ENCODE peak calls at places on chromosomes 13 and 19, in eight cellular contexts. O is ELF-1, J is ascending aorta, W is nephron progenitor cell, T is NCI-H1694, P is cardiac septum, C is GDM1, Z is fibroblast of the conjunctiva. K is an unnamed sample.

GRCh38 chr19:49676136-49676689 is 858 bp upstream of the PRMT1 start:
- DNase-seq in T (peak), W (peak), J (no peak), P (peak), C (no peak), O (peak), Z (peak), K (peak)

GRCh38 chr13:78600317-78600899 is 2.9 kb downstream of the POU4F1 start:
- DNase-seq in C (no peak), O (peak), T (no peak), Z (no peak), P (no peak), J (no peak), W (no peak), K (peak)

GRCh38 chr13:50993908-50994307 is 84.3 kb downstream of the RNASEH2B start:
- DNase-seq in T (peak), C (no peak), Z (no peak), O (no peak), P (no peak), J (no peak), W (peak), K (no peak)

GRCh38 chr19:10552596-10553053 is 8.9 kb downstream of the ATG4D start:
- DNase-seq in J (no peak), O (peak), T (no peak), W (no peak), Z (no peak), P (no peak), C (no peak), K (no peak)

GRCh38 chr19:6685482-6685881 is 15.5 kb upstream of the TNFSF14 start:
- DNase-seq in Z (no peak), W (no peak), P (no peak), O (no peak), J (no peak), T (no peak), C (no peak), K (no peak)

GRCh38 chr13:102651392-102651791 is 43.5 kb downstream of the METTL21C start:
- DNase-seq in C (no peak), P (no peak), T (no peak), J (no peak), Z (no peak), W (no peak), O (no peak), K (no peak)

GRCh38 chr13:104831823-104832222 is 1703.6 kb downstream of the EFNB2 start:
- DNase-seq in Z (no peak), P (no peak), T (no peak), C (no peak), J (no peak), O (no peak), W (peak), K (peak)

GRCh38 chr13:112658807-112659206 is 31.0 kb upstream of the ATP11A start:
- DNase-seq in P (peak), C (no peak), J (no peak), W (no peak), Z (no peak), T (no peak), O (peak), K (no peak)